ENCODE peak calls at places on chromosomes 3 and 15, in four cellular contexts. One of them, this sample, is unnamed.

GRCh38 chr15:92883643-92884458 is 16.3 kb upstream of the CHD2 start:
- DNase-seq in AG10803: peak; percentile 52
- DNase-seq in esophagus muscularis mucosa: no peak
- DNase-seq in fibroblast of lung: peak; percentile 64
- DNase-seq in this sample: no peak

GRCh38 chr3:14461748-14462324 is 59.4 kb downstream of the SLC6A6 start:
- DNase-seq in esophagus muscularis mucosa: no peak
- DNase-seq in AG10803: peak; percentile 71
- DNase-seq in fibroblast of lung: peak; percentile 72
- DNase-seq in this sample: peak; percentile 56

GRCh38 chr3:135646873-135647272 is 318.7 kb upstream of the PPP2R3A start:
- DNase-seq in fibroblast of lung: no peak
- DNase-seq in esophagus muscularis mucosa: no peak
- DNase-seq in AG10803: no peak
- DNase-seq in this sample: no peak

GRCh38 chr3:195182470-195182795 is 88.5 kb downstream of the XXYLT1 start:
- DNase-seq in esophagus muscularis mucosa: no peak
- DNase-seq in fibroblast of lung: peak; percentile 83
- DNase-seq in AG10803: peak; percentile 67
- DNase-seq in this sample: peak; percentile 74

GRCh38 chr3:10548997-10549396 is 43.6 kb upstream of the ATP2B2 start:
- DNase-seq in esophagus muscularis mucosa: peak; percentile 78
- DNase-seq in AG10803: no peak
- DNase-seq in fibroblast of lung: peak; percentile 12
- DNase-seq in this sample: no peak

GRCh38 chr3:126480864-126481263 is 5.2 kb upstream of the ZXDC start:
- DNase-seq in esophagus muscularis mucosa: no peak
- DNase-seq in AG10803: peak; percentile 41
- DNase-seq in fibroblast of lung: no peak
- DNase-seq in this sample: no peak

GRCh38 chr15:36221992-36222391 is 357.4 kb upstream of the CDIN1 start:
- DNase-seq in fibroblast of lung: no peak
- DNase-seq in AG10803: no peak
- DNase-seq in esophagus muscularis mucosa: no peak
- DNase-seq in this sample: no peak

GRCh38 chr3:114408763-114409162 is 114.9 kb downstream of the TIGIT start:
- DNase-seq in esophagus muscularis mucosa: no peak
- DNase-seq in fibroblast of lung: peak; percentile 42
- DNase-seq in AG10803: no peak
- DNase-seq in this sample: peak; percentile 57

GRCh38 chr3:196207833-196208607 is 3.2 kb downstream of the ZDHHC19 start:
- DNase-seq in AG10803: no peak
- DNase-seq in esophagus muscularis mucosa: no peak
- DNase-seq in fibroblast of lung: no peak
- DNase-seq in this sample: no peak

GRCh38 chr15:39270976-39271375 is 309.9 kb upstream of the THBS1 start:
- DNase-seq in AG10803: peak; percentile 99
- DNase-seq in fibroblast of lung: peak; percentile 99
- DNase-seq in esophagus muscularis mucosa: no peak
- DNase-seq in this sample: peak; percentile 86

GRCh38 chr3:48016336-48016973 is at the start of gene MAP4:
- DNase-seq in AG10803: no peak
- DNase-seq in esophagus muscularis mucosa: no peak
- DNase-seq in fibroblast of lung: peak; percentile 40
- DNase-seq in this sample: no peak

GRCh38 chr3:65795166-65795565 is 243.6 kb downstream of the MAGI1 start:
- DNase-seq in esophagus muscularis mucosa: peak; percentile 3
- DNase-seq in AG10803: no peak
- DNase-seq in fibroblast of lung: no peak
- DNase-seq in this sample: no peak

GRCh38 chr3:81838455-81838854 is 77.0 kb upstream of the GBE1 start:
- DNase-seq in fibroblast of lung: no peak
- DNase-seq in esophagus muscularis mucosa: no peak
- DNase-seq in AG10803: no peak
- DNase-seq in this sample: no peak

GRCh38 chr3:106421928-106422327 is 553.1 kb upstream of the CBLB start:
- DNase-seq in esophagus muscularis mucosa: no peak
- DNase-seq in AG10803: peak; percentile 10
- DNase-seq in fibroblast of lung: peak; percentile 65
- DNase-seq in this sample: peak; percentile 9

GRCh38 chr3:134663646-134664456 is 13.0 kb upstream of the KY start:
- DNase-seq in AG10803: peak; percentile 46
- DNase-seq in fibroblast of lung: peak; percentile 62
- DNase-seq in esophagus muscularis mucosa: no peak
- DNase-seq in this sample: no peak

GRCh38 chr3:39064646-39065045 is 12.8 kb downstream of the WDR48 start:
- DNase-seq in AG10803: peak; percentile 79
- DNase-seq in fibroblast of lung: peak; percentile 86
- DNase-seq in esophagus muscularis mucosa: no peak
- DNase-seq in this sample: peak; percentile 46

GRCh38 chr15:59396211-59396610 is 23.5 kb upstream of the MYO1E start:
- DNase-seq in AG10803: no peak
- DNase-seq in fibroblast of lung: no peak
- DNase-seq in esophagus muscularis mucosa: no peak
- DNase-seq in this sample: no peak

GRCh38 chr3:29612536-29612935 is 331.7 kb downstream of the RBMS3 start:
- DNase-seq in esophagus muscularis mucosa: no peak
- DNase-seq in AG10803: peak; percentile 51
- DNase-seq in fibroblast of lung: no peak
- DNase-seq in this sample: no peak

GRCh38 chr3:197256104-197256503 is 42.3 kb downstream of the DLG1 start:
- DNase-seq in fibroblast of lung: no peak
- DNase-seq in AG10803: no peak
- DNase-seq in esophagus muscularis mucosa: no peak
- DNase-seq in this sample: no peak

GRCh38 chr3:197257711-197258110 is 40.7 kb downstream of the DLG1 start:
- DNase-seq in fibroblast of lung: no peak
- DNase-seq in esophagus muscularis mucosa: no peak
- DNase-seq in AG10803: no peak
- DNase-seq in this sample: peak; percentile 11

GRCh38 chr3:197259096-197259495 is 39.3 kb downstream of the DLG1 start:
- DNase-seq in fibroblast of lung: no peak
- DNase-seq in AG10803: no peak
- DNase-seq in esophagus muscularis mucosa: no peak
- DNase-seq in this sample: no peak

GRCh38 chr3:197256836-197257444 is 41.5 kb downstream of the DLG1 start:
- DNase-seq in fibroblast of lung: peak; percentile 49
- DNase-seq in esophagus muscularis mucosa: no peak
- DNase-seq in AG10803: peak; percentile 61
- DNase-seq in this sample: peak; percentile 25

GRCh38 chr3:197258168-197258755 is 40.1 kb downstream of the DLG1 start:
- DNase-seq in AG10803: no peak
- DNase-seq in fibroblast of lung: peak; percentile 29
- DNase-seq in esophagus muscularis mucosa: no peak
- DNase-seq in this sample: no peak
- H3K4me3 ChIP-seq in AG10803: no peak overlapping the region
- H3K4me3 ChIP-seq in fibroblast of lung: no peak overlapping the region
- H3K4me3 ChIP-seq in esophagus muscularis mucosa: no peak overlapping the region
- H3K4me3 ChIP-seq in this sample: no peak overlapping the region

DNA sequence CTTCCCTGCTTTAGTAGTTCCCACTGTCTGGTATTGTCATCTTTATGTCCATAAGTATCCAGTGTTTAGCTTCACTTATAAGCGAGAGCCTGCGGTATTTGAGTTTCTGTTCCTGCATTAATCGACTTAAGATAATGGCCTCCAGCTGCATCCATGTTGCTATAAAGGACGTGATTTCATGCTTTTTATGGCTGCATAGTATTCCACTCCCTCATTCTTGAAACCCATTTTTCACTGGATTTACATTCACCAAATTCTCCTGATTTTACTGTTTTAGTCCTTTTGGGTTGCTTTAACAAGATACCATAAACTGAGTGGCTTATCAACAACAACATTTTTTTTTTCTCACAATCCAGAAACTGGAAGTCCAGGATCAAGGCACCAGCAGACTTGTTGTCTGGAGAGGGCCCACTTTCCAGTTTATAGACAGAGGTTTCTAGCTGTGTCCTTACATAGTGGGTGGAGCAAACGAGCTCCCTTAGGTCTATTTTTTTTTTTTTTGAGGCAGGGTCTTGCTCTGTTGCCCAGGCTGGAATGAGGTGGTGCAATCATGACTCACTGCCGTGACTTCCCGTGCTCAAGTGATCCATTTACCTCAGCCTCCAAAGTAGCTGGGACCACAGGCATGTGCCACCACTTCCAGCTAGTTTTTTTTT is 6.1 kb upstream of the TICRR start:
- DNase-seq in fibroblast of lung: no peak
- DNase-seq in esophagus muscularis mucosa: no peak
- DNase-seq in AG10803: no peak
- DNase-seq in this sample: no peak
- TF ChIP-seq CTCF in fibroblast of lung: no peak
- TF ChIP-seq CTCF in esophagus muscularis mucosa: no peak
- TF ChIP-seq CTCF in AG10803: no peak
- TF ChIP-seq CTCF in this sample: no peak

DNA sequence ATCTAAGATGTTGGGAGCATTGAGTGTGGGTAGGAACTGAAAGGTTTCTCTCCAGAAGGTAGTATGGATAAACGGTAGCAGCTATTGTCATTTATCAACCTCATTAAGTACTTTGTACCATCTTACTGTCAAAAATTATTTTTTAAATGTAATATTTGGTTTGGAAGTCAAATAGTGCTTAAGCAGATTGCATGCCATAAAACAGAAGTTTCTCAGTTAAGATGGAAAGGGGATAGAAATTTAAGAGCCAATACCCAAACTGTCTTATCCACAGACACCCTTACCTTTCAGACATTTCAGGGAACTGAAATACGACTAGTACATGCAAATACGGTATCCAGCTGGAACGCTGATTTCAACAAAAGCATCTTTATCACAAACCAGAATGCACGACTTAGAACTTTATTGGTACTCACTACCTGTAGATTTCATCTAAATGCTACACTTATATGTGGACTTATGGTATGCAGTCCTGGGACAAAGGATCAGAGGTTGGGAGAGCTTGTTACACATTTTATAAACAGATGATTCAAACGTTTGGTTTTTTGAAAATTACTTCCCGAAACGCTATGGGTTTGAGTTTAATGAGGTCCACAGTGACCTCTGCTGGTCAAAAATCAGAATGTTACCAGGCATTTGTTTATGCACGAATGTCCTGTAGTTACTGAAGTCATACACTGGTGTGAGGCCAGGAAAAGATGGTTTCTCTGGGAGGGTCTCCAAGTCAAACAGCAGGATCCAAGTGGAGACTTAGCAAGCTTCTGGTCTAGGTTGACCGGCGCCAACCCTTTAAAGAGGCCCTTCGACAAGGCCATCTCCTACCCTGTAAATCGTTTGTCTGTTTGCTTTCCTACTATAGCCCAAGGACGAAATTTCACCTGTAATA is 45.7 kb upstream of the DUT start:
- DNase-seq in esophagus muscularis mucosa: no peak
- DNase-seq in AG10803: peak; percentile 77
- DNase-seq in fibroblast of lung: peak; percentile 80
- DNase-seq in this sample: peak; percentile 68
- H3K4me3 ChIP-seq in esophagus muscularis mucosa: peak overlapping the region; percentile 16
- H3K4me3 ChIP-seq in AG10803: peak overlapping the region; percentile 33
- H3K4me3 ChIP-seq in fibroblast of lung: peak overlapping the region; percentile 0
- H3K4me3 ChIP-seq in this sample: no peak overlapping the region

GRCh38 chr3:2274531-2274930 is 175.9 kb downstream of the CNTN4 start:
- DNase-seq in esophagus muscularis mucosa: no peak
- DNase-seq in AG10803: no peak
- DNase-seq in fibroblast of lung: no peak
- DNase-seq in this sample: no peak

GRCh38 chr3:2268779-2269178 is 170.1 kb downstream of the CNTN4 start:
- DNase-seq in esophagus muscularis mucosa: no peak
- DNase-seq in AG10803: no peak
- DNase-seq in fibroblast of lung: no peak
- DNase-seq in this sample: no peak
- TF ChIP-seq CTCF in esophagus muscularis mucosa: no peak
- TF ChIP-seq CTCF in AG10803: no peak
- TF ChIP-seq CTCF in fibroblast of lung: no peak
- TF ChIP-seq CTCF in this sample: no peak

GRCh38 chr3:120449701-120450216 is 1.0 kb downstream of the FSTL1 start:
- DNase-seq in fibroblast of lung: peak; percentile 71
- DNase-seq in esophagus muscularis mucosa: no peak
- DNase-seq in AG10803: peak; percentile 90
- DNase-seq in this sample: peak; percentile 62
- H3K4me3 ChIP-seq in fibroblast of lung: peak overlapping the region; percentile 93
- H3K4me3 ChIP-seq in esophagus muscularis mucosa: peak overlapping the region; percentile 67
- H3K4me3 ChIP-seq in AG10803: peak overlapping the region; percentile 87
- H3K4me3 ChIP-seq in this sample: peak overlapping the region; percentile 90

DNA sequence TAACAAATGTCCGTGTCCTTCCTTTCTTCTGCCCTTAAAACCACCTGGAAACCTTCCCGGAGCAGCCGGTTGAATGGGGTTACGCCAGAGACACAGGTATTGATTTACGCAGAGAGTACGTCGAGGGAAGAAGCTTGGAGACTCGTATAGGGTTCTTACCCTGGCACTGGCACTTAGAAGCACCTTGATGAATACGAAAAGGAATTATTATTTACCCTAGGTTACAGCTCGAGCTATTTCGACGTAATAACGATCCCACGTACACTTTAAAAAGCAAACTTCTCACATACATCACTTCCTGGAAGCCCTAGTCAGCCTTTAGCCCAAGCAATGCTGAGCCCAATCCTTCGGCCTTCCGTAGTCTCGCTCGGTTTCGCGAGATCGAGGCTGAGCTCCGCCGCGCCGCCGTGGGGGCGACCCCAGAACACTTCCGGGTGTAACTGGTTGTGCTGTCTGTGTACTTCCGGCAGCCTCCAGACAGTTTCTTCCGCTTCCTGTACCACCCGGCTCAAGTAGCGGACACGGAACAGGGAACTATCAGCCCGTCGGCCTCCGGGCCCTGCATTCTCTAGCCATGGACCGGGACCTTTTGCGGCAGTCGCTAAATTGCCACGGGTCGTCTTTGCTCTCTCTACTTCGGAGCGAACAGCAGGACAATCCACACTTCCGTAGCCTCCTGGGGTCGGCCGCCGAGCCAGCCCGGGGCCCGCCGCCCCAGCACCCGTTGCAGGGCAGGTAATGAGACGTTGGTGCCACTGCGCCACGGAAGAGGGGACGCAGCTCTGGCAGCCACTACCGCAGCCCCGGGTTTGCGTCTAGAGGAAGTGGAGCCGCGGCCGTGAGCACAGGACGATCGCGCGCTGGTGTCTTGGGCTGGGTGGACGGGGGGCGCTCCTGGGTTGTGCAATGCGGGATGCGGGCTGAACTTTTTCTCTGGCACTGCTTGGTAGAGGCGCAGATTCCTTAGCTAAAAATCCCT is at the start of gene TTC14:
- DNase-seq in AG10803: peak; percentile 96
- DNase-seq in esophagus muscularis mucosa: peak; percentile 97
- DNase-seq in fibroblast of lung: peak; percentile 95
- DNase-seq in this sample: peak; percentile 96
- TF ChIP-seq CTCF in AG10803: no peak
- TF ChIP-seq CTCF in esophagus muscularis mucosa: no peak
- TF ChIP-seq CTCF in fibroblast of lung: no peak
- TF ChIP-seq CTCF in this sample: no peak